ENCODE peak calls at places on chromosome 12, in nine cellular contexts. A is glutamatergic neuron, F is foreskin fibroblast, V is endothelial cell of umbilical vein, M is activated B cell treated with CpG ODN at 0.5 μM for 24 hours, L is mesothelial cell of epicardium, E is fibroblast of villous mesenchyme, R is cardiac fibroblast, H is MCF 10A. W is an unnamed sample.

GRCh38 chr12:15186593-15186992 is 34.6 kb downstream of the RERG start:
- DNase-seq in A (peak), F (no peak), V (no peak), M (no peak), L (no peak), E (no peak), R (no peak), H (no peak), W (peak)

GRCh38 chr12:122610911-122611310 is 83.9 kb downstream of the KNTC1 start:
- DNase-seq in A (no peak), F (peak), V (no peak), M (no peak), L (no peak), E (peak), R (no peak), H (no peak), W (no peak)

GRCh38 chr12:104520242-104520900 is 63.6 kb downstream of the CHST11 start:
- DNase-seq in A (peak), F (no peak), V (no peak), M (peak), L (no peak), E (peak), R (no peak), H (peak), W (peak)

GRCh38 chr12:55720894-55721444 is 776 bp downstream of the RDH5 start:
- DNase-seq in A (no peak), F (peak), V (peak), M (no peak), L (no peak), E (peak), R (peak), H (peak), W (no peak)

GRCh38 chr12:97169922-97170321 is 262.9 kb downstream of the NEDD1 start:
- DNase-seq in A (no peak), F (no peak), V (no peak), M (no peak), L (no peak), E (no peak), R (no peak), H (no peak), W (no peak)

GRCh38 chr12:131138638-131139362 is 185.1 kb downstream of the ADGRD1 start:
- DNase-seq in A (no peak), F (no peak), V (no peak), M (no peak), L (no peak), E (no peak), R (no peak), H (no peak), W (no peak)

GRCh38 chr12:115472852-115473251 is 788.9 kb upstream of the TBX3 start:
- DNase-seq in A (no peak), F (no peak), V (no peak), M (no peak), L (no peak), E (no peak), R (no peak), H (no peak), W (no peak)

GRCh38 chr12:89949457-89950195 is 241.0 kb upstream of the ATP2B1 start:
- DNase-seq in A (no peak), F (peak), V (peak), M (no peak), L (no peak), E (peak), R (peak), H (peak), W (no peak)

GRCh38 chr12:25151476-25151875 is 43.5 kb downstream of the DNAI7 start:
- DNase-seq in A (no peak), F (peak), V (peak), M (no peak), L (no peak), E (peak), R (peak), H (peak), W (no peak)

GRCh38 chr12:124397807-124398577 is 103.1 kb downstream of the RFLNA start:
- DNase-seq in A (no peak), F (peak), V (no peak), M (no peak), L (no peak), E (peak), R (peak), H (peak), W (no peak)

GRCh38 chr12:132554857-132555630 is 55.3 kb downstream of the LRCOL1 start:
- DNase-seq in A (peak), F (no peak), V (no peak), M (no peak), L (no peak), E (no peak), R (no peak), H (no peak), W (no peak)

GRCh38 chr12:123761841-123762714 is at the start of gene DNAH10:
- DNase-seq in A (peak), F (peak), V (peak), M (peak), L (peak), E (peak), R (peak), H (no peak), W (no peak)

GRCh38 chr12:93466625-93467350 is 526 bp upstream of the MRPL42 start:
- DNase-seq in A (no peak), F (no peak), V (no peak), M (no peak), L (no peak), E (no peak), R (no peak), H (no peak), W (no peak)

GRCh38 chr12:116009805-116010204 is 267.7 kb downstream of the MED13L start:
- DNase-seq in A (no peak), F (no peak), V (no peak), M (no peak), L (no peak), E (no peak), R (no peak), H (peak), W (no peak)

GRCh38 chr12:105418821-105419291 is 88.4 kb downstream of the C12orf75 start:
- DNase-seq in A (no peak), F (peak), V (no peak), M (no peak), L (no peak), E (peak), R (no peak), H (no peak), W (no peak)

GRCh38 chr12:111638576-111638975 is 39.5 kb upstream of the ATXN2 start:
- DNase-seq in A (no peak), F (peak), V (no peak), M (no peak), L (no peak), E (peak), R (peak), H (no peak), W (no peak)

GRCh38 chr12:12803186-12803585 is 10.0 kb upstream of the DDX47 start:
- DNase-seq in A (no peak), F (peak), V (peak), M (no peak), L (no peak), E (peak), R (peak), H (peak), W (no peak)

GRCh38 chr12:72267974-72268373 is 4.2 kb upstream of the TRHDE start:
- DNase-seq in A (no peak), F (peak), V (no peak), M (no peak), L (no peak), E (no peak), R (no peak), H (no peak), W (no peak)

GRCh38 chr12:124565071-124565491 is 2.3 kb downstream of the NCOR2 start:
- DNase-seq in A (peak), F (no peak), V (no peak), M (no peak), L (no peak), E (no peak), R (no peak), H (no peak), W (no peak)

GRCh38 chr12:42396473-42397259 is 70.7 kb downstream of the PPHLN1 start:
- DNase-seq in A (no peak), F (no peak), V (peak), M (no peak), L (no peak), E (no peak), R (no peak), H (no peak), W (no peak)

GRCh38 chr12:14911131-14911530 is 25.5 kb upstream of the MGP start:
- DNase-seq in A (no peak), F (no peak), V (no peak), M (no peak), L (no peak), E (no peak), R (no peak), H (no peak), W (no peak)

GRCh38 chr12:96213869-96214268 is 19.7 kb downstream of the ELK3 start:
- DNase-seq in A (no peak), F (no peak), V (no peak), M (no peak), L (no peak), E (no peak), R (no peak), H (no peak), W (no peak)

GRCh38 chr12:120630139-120630895 is 10.1 kb upstream of the CABP1 start:
- DNase-seq in A (peak), F (no peak), V (no peak), M (no peak), L (no peak), E (no peak), R (no peak), H (no peak), W (no peak)

GRCh38 chr12:30692470-30692869 is 3.2 kb downstream of the IPO8 start:
- DNase-seq in A (no peak), F (peak), V (peak), M (no peak), L (no peak), E (peak), R (peak), H (no peak), W (no peak)

GRCh38 chr12:25495336-25496097 is 57.6 kb downstream of the LMNTD1 start:
- DNase-seq in A (no peak), F (peak), V (no peak), M (no peak), L (no peak), E (peak), R (peak), H (peak), W (no peak)

GRCh38 chr12:20314325-20314724 is 54.0 kb upstream of the PDE3A start:
- DNase-seq in A (no peak), F (no peak), V (no peak), M (no peak), L (no peak), E (peak), R (peak), H (no peak), W (no peak)

GRCh38 chr12:93297536-93297935 is 80.2 kb upstream of the NUDT4 start:
- DNase-seq in A (no peak), F (no peak), V (no peak), M (no peak), L (no peak), E (no peak), R (no peak), H (no peak), W (no peak)

DNA sequence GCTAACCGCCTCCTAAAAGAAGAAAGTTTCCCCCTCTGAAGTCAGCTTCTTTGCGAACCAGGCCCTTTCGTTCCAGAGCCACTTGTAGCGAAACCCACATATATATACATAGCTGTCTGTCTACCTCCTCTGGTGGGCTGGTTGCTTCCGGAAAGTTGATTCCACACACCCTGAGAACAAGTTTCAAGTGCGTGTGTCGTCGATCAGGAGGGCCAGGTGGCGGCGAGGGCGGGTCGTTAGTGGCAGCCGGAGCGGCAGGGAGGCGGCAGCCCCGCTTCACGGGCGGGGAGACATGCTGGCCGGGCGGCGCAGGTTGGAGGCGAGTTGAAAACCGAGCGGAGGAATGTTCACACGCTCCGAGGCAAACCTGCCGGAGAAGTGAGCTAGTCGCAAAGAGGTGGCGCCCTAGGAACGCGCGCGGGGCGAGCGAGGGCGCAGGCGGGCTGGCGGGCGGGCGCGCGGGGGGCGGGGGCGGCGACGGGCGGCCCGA is 2.6 kb downstream of the PTHLH start:
- DNase-seq in A (peak), F (peak), V (peak), M (no peak), L (peak), E (peak), R (peak), H (peak), W (no peak)
- TF ChIP-seq CTCF in A (no peak), F (no peak), V (no peak), M (no peak), L (no peak), E (no peak), R (no peak), H (peak), W (peak)

GRCh38 chr12:23359975-23360638 is 589.4 kb downstream of the SOX5 start:
- DNase-seq in A (no peak), F (no peak), V (no peak), M (no peak), L (no peak), E (no peak), R (no peak), H (no peak), W (no peak)

GRCh38 chr12:23356440-23356839 is 593.0 kb downstream of the SOX5 start:
- DNase-seq in A (no peak), F (no peak), V (no peak), M (no peak), L (no peak), E (no peak), R (no peak), H (no peak), W (no peak)

GRCh38 chr12:23356927-23357708 is 592.4 kb downstream of the SOX5 start:
- DNase-seq in A (no peak), F (no peak), V (no peak), M (no peak), L (no peak), E (no peak), R (no peak), H (no peak), W (no peak)

GRCh38 chr12:23361971-23362370 is 587.5 kb downstream of the SOX5 start:
- DNase-seq in A (no peak), F (no peak), V (no peak), M (no peak), L (no peak), E (no peak), R (no peak), H (no peak), W (no peak)
- TF ChIP-seq CTCF in A (peak), F (no peak), V (no peak), M (no peak), L (peak), E (no peak), R (no peak), H (no peak), W (no peak)

GRCh38 chr12:94875525-94875924 is 128.0 kb downstream of the NDUFA12 start:
- DNase-seq in A (no peak), F (no peak), V (peak), M (no peak), L (no peak), E (peak), R (peak), H (peak), W (no peak)
- TF ChIP-seq CTCF in A (no peak), F (no peak), V (no peak), M (no peak), L (no peak), E (peak), R (no peak), H (peak), W (peak)

DNA sequence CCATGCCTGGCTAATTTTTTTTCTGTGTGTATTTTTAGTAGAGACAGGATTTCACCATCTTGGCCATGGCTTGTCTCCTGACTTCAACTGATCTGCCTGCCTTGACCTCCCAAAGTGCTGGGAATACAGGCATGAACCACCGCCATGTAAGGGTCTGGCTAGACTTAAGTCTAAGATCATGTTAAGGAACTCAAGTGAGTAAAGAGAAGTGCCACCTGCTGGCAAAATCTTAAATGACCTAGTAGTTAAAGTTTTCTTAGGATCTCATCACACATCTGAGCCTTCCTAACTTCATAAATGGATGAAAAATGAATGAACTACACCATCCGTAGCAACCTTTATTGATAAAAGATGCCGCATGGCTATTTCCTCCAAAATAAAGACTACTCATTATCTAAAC is 1.7 kb upstream of the C12orf56 start:
- DNase-seq in A (no peak), F (peak), V (peak), M (no peak), L (no peak), E (peak), R (peak), H (peak), W (no peak)
- TF ChIP-seq CTCF in A (no peak), F (peak), V (peak), M (no peak), L (no peak), E (peak), R (peak), H (peak), W (peak)

GRCh38 chr12:52201520-52201839 is 9.7 kb upstream of the KRT80 start:
- DNase-seq in A (no peak), F (no peak), V (no peak), M (no peak), L (no peak), E (no peak), R (no peak), H (no peak), W (peak)

GRCh38 chr12:52202361-52203078 is 10.7 kb upstream of the KRT80 start:
- DNase-seq in A (peak), F (peak), V (no peak), M (no peak), L (no peak), E (peak), R (peak), H (no peak), W (no peak)

GRCh38 chr12:52200086-52200782 is 8.4 kb upstream of the KRT80 start:
- DNase-seq in A (peak), F (no peak), V (no peak), M (no peak), L (no peak), E (no peak), R (no peak), H (no peak), W (no peak)

GRCh38 chr12:52199294-52199920 is 7.6 kb upstream of the KRT80 start:
- DNase-seq in A (peak), F (no peak), V (no peak), M (no peak), L (no peak), E (no peak), R (no peak), H (no peak), W (no peak)

GRCh38 chr12:52200783-52201519 is 9.1 kb upstream of the KRT80 start:
- DNase-seq in A (peak), F (no peak), V (no peak), M (no peak), L (no peak), E (no peak), R (no peak), H (no peak), W (no peak)
- TF ChIP-seq CTCF in A (no peak), F (no peak), V (no peak), M (no peak), L (no peak), E (no peak), R (no peak), H (no peak), W (no peak)

DNA sequence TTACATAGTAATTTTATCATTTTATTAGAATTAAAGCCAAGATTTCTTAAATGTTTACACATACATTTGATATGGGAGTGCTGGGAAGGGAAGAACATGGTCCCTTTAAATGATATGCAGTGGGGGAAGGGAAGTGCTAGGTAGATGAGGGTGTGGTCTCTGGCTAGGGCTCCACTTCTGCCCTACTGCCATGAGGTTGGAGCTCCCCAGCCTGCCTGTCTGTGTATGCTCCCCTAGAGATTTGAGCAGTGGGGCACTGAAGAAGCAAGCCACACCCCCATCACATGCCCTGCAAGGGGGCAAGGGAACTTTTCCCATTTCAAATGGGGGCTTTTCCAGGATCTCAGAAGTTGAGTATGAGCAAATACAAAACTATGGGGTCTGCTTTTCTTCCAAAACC is 25.5 kb downstream of the CLECL1 start:
- DNase-seq in A (no peak), F (no peak), V (no peak), M (no peak), L (no peak), E (no peak), R (no peak), H (no peak), W (no peak)
- TF ChIP-seq CTCF in A (no peak), F (no peak), V (no peak), M (no peak), L (no peak), E (no peak), R (no peak), H (no peak), W (no peak)

GRCh38 chr12:65511134-65511912 is 232.8 kb downstream of the MSRB3 start:
- DNase-seq in A (no peak), F (no peak), V (peak), M (no peak), L (no peak), E (no peak), R (no peak), H (no peak), W (no peak)
- TF ChIP-seq CTCF in A (no peak), F (no peak), V (no peak), M (no peak), L (no peak), E (no peak), R (no peak), H (no peak), W (no peak)

GRCh38 chr12:69470189-69471094 is at the start of gene FRS2:
- DNase-seq in A (peak), F (peak), V (peak), M (peak), L (peak), E (peak), R (peak), H (peak), W (peak)
- TF ChIP-seq CTCF in A (no peak), F (peak), V (no peak), M (no peak), L (no peak), E (peak), R (peak), H (peak), W (peak)